ENCODE peak calls at places on chromosomes 6 and 20, in six cellular contexts. J, T, M, W, R and Y are unnamed samples.

GRCh38 chr6:71979911-71980310 is 93.6 kb downstream of the RIMS1 start:
- DNase-seq in J (no peak), T (no peak), M (no peak), W (no peak), R (no peak), Y (no peak)

GRCh38 chr20:23246682-23247664 is 103.6 kb upstream of the NXT1 start:
- DNase-seq in J (no peak), T (no peak), M (peak; percentile 39), W (no peak), R (no peak), Y (no peak)

GRCh38 chr6:152905551-152906299 is 77.1 kb downstream of the FBXO5 start:
- DNase-seq in J (no peak), T (no peak), M (no peak), W (no peak), R (no peak), Y (no peak)

GRCh38 chr20:14956538-14956937 is 619.1 kb upstream of the FLRT3 start:
- DNase-seq in J (no peak), T (no peak), M (no peak), W (no peak), R (no peak), Y (no peak)

GRCh38 chr6:137866200-137866913 is 702 bp upstream of the TNFAIP3 start:
- DNase-seq in J (peak; percentile 19), T (no peak), M (peak; percentile 62), W (no peak), R (no peak), Y (no peak)

GRCh38 chr20:48373555-48373934 is 454.3 kb downstream of the PREX1 start:
- DNase-seq in J (no peak), T (no peak), M (no peak), W (no peak), R (no peak), Y (no peak)

GRCh38 chr6:43170452-43171283 is at the start of gene SRF:
- DNase-seq in J (peak; percentile 100), T (peak; percentile 98), M (peak; percentile 100), W (peak; percentile 98), R (peak; percentile 98), Y (peak; percentile 96)

GRCh38 chr6:7652957-7653356 is 63.0 kb downstream of the SNRNP48 start:
- DNase-seq in J (no peak), T (no peak), M (no peak), W (no peak), R (no peak), Y (no peak)

GRCh38 chr20:634526-634925 is 18.5 kb downstream of the SRXN1 start:
- DNase-seq in J (no peak), T (no peak), M (no peak), W (no peak), R (peak; percentile 65), Y (no peak)

GRCh38 chr6:145266432-145267075 is 468.8 kb downstream of the EPM2A start:
- DNase-seq in J (no peak), T (no peak), M (no peak), W (no peak), R (no peak), Y (no peak)